ENCODE peak calls at places on chromosomes 4 and X, in seven cellular contexts. U, G, V, K, B, N and T are unnamed samples.

GRCh38 chr4:77035153-77035552 is 40.6 kb downstream of the CCNI start:
- DNase-seq in U (no peak), G (no peak), V (no peak), K (no peak), B (no peak), N (no peak), T (no peak)

GRCh38 chr4:62640296-62640695 is 1440.2 kb downstream of the ADGRL3 start:
- DNase-seq in U (no peak), G (no peak), V (no peak), K (no peak), B (no peak), N (no peak), T (no peak)

GRCh38 chr4:6027392-6027791 is 9.2 kb upstream of the C4orf50 start:
- DNase-seq in U (no peak), G (no peak), V (no peak), K (no peak), B (no peak), N (no peak), T (no peak)

GRCh38 chr4:47451657-47452056 is 11.8 kb downstream of the COMMD8 start:
- DNase-seq in U (no peak), G (no peak), V (no peak), K (no peak), B (no peak), N (no peak), T (no peak)

GRCh38 chr4:181475781-181476180 is 767.4 kb upstream of the TENM3 start:
- DNase-seq in U (no peak), G (no peak), V (peak), K (no peak), B (no peak), N (no peak), T (no peak)

GRCh38 chr4:108109111-108109510 is 59.6 kb downstream of the LEF1 start:
- DNase-seq in U (no peak), G (no peak), V (no peak), K (no peak), B (no peak), N (no peak), T (no peak)

GRCh38 chr4:106034751-106035150 is 139.5 kb downstream of the NPNT start:
- DNase-seq in U (no peak), G (no peak), V (no peak), K (no peak), B (no peak), N (no peak), T (no peak)

GRCh38 chrX:24733111-24733510 is 39.4 kb downstream of the POLA1 start:
- DNase-seq in U (no peak), G (no peak), V (no peak), K (no peak), B (no peak), N (no peak), T (no peak)

GRCh38 chrX:68365356-68365755 is 67.9 kb downstream of the OPHN1 start:
- DNase-seq in U (no peak), G (no peak), V (no peak), K (no peak), B (no peak), N (no peak), T (no peak)

GRCh38 chrX:75151828-75152592 is 4.1 kb downstream of the ABCB7 start:
- DNase-seq in U (no peak), G (no peak), V (no peak), K (no peak), B (no peak), N (no peak), T (no peak)

GRCh38 chr4:13642163-13642562 is 14.6 kb upstream of the BOD1L1 start:
- DNase-seq in U (no peak), G (no peak), V (no peak), K (no peak), B (no peak), N (no peak), T (no peak)

GRCh38 chr4:26717332-26717731 is 133.4 kb downstream of the TBC1D19 start:
- DNase-seq in U (peak), G (no peak), V (no peak), K (no peak), B (no peak), N (no peak), T (no peak)

GRCh38 chrX:41670108-41670507 is 18.7 kb upstream of the GPR34 start:
- DNase-seq in U (no peak), G (no peak), V (no peak), K (no peak), B (no peak), N (no peak), T (no peak)

GRCh38 chr4:127311924-127312323 is 320.8 kb upstream of the INTU start:
- DNase-seq in U (no peak), G (no peak), V (no peak), K (no peak), B (no peak), N (no peak), T (no peak)

GRCh38 chr4:71639380-71639779 is 144.5 kb downstream of the GC start:
- DNase-seq in U (no peak), G (no peak), V (no peak), K (no peak), B (no peak), N (no peak), T (no peak)

GRCh38 chrX:68941385-68941952 is 112.6 kb downstream of the EFNB1 start:
- DNase-seq in U (no peak), G (peak), V (no peak), K (no peak), B (no peak), N (no peak), T (no peak)

GRCh38 chr4:153518001-153518400 is 51.8 kb downstream of the TMEM131L start:
- DNase-seq in U (no peak), G (no peak), V (no peak), K (no peak), B (no peak), N (no peak), T (no peak)

GRCh38 chrX:15790766-15791380 is 589 bp downstream of the ZRSR2 start:
- DNase-seq in U (no peak), G (peak), V (no peak), K (peak), B (peak), N (no peak), T (no peak)

GRCh38 chrX:8820910-8821527 is 19.8 kb upstream of the FAM9A start:
- DNase-seq in U (no peak), G (no peak), V (peak), K (no peak), B (no peak), N (no peak), T (peak)

GRCh38 chr4:108559911-108560310 is 60.5 kb upstream of the RPL34 start:
- DNase-seq in U (no peak), G (no peak), V (no peak), K (no peak), B (no peak), N (no peak), T (no peak)

DNA sequence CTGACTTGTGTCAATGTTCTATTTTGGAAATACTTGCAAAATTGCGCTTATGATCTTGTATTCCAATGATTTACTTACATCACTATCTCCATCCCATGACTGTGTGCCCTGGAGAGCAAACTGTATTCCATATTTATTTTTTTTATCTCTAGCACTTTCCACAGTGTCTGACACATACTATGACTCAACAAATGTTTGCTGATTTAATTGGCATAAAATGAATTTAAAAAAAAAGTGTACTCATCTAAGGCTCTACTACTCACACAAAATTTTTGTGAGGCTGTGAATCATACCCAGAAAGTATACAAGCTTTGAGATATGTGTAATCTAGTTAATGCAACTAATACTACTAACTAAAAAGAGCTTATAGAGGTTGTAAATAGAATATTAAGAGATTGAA is 1066.7 kb upstream of the ADGRL3 start:
- DNase-seq in U (no peak), G (no peak), V (no peak), K (no peak), B (no peak), N (no peak), T (no peak)
- TF ChIP-seq JUND in U (no peak), G (no peak), V (no peak), K (no peak), B (no peak), N (no peak), T (no peak)

GRCh38 chrX:105646592-105647372 is 175.6 kb upstream of the NRK start:
- DNase-seq in U (no peak), G (no peak), V (no peak), K (no peak), B (no peak), N (no peak), T (no peak)
- TF ChIP-seq JUND in U (no peak), G (no peak), V (no peak), K (no peak), B (no peak), N (no peak), T (no peak)

DNA sequence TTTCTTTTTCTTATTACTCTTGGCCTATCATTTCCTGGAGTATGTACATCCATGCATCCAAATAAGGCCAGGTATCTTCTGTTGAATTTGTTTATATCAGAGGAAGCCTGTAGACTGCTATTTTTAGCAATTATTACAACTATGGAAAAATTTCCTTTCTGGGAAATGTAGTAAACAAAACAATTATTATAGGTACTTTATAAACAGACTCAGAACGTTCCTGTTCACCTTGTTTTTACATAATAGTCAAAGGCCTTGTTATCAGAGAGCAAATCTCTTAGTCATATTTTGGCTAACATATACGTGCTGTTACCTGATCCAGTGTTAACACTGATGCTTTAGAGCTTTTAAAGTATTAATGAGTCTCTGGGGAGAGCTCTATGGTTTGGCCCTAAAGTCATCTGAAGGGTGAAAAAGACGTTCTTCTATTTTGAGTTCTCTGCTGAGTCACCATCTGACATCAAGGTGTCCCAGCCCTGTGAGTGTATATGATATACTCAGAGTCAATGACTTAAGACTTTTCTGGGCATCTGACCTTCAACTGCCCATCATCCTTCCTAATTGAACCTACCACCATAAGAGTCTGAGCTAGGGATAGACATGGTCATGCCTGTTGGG is 7.3 kb downstream of the SPARCL1 start:
- DNase-seq in U (peak), G (peak), V (no peak), K (no peak), B (no peak), N (no peak), T (no peak)
- TF ChIP-seq JUND in U (peak), G (peak), V (no peak), K (no peak), B (no peak), N (no peak), T (no peak)

GRCh38 chrX:66632986-66633385 is 5.9 kb downstream of the EDA2R start:
- DNase-seq in U (no peak), G (no peak), V (no peak), K (no peak), B (no peak), N (no peak), T (no peak)

GRCh38 chrX:66634272-66634671 is 4.6 kb downstream of the EDA2R start:
- DNase-seq in U (no peak), G (no peak), V (no peak), K (no peak), B (no peak), N (no peak), T (no peak)

GRCh38 chrX:66632473-66632872 is 6.4 kb downstream of the EDA2R start:
- DNase-seq in U (no peak), G (no peak), V (no peak), K (no peak), B (no peak), N (no peak), T (no peak)

GRCh38 chrX:66633541-66633940 is 5.3 kb downstream of the EDA2R start:
- DNase-seq in U (no peak), G (no peak), V (no peak), K (no peak), B (no peak), N (no peak), T (no peak)

GRCh38 chrX:66635360-66635759 is 3.5 kb downstream of the EDA2R start:
- DNase-seq in U (no peak), G (no peak), V (no peak), K (no peak), B (no peak), N (no peak), T (no peak)
- TF ChIP-seq JUND in U (no peak), G (no peak), V (no peak), K (peak), B (no peak), N (no peak), T (no peak)

GRCh38 chr4:51868449-51868847 is 25.5 kb downstream of the DCUN1D4 start:
- DNase-seq in U (no peak), G (no peak), V (no peak), K (no peak), B (no peak), N (no peak), T (no peak)
- TF ChIP-seq JUND in U (no peak), G (no peak), V (no peak), K (no peak), B (no peak), N (no peak), T (no peak)

DNA sequence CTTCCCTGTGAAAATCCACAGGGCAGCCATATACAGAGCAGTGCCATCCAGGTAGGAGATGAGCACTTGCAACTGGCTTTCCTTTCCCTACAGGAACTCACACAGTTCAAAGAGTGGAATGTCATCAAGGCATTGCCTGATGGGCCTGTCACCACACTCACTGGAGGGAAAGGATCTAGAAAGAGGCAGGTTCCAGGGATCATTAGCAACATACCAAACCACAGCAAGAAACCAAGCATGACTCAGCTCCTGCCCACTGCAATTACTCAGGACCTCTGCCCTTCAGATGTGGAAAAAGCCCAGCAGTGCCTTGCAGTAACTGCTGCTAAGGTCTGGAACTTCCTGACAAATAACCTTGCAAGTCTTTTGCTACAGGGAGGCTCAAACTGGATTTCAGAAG is 101.2 kb downstream of the ZNF674 start:
- DNase-seq in U (peak), G (peak), V (no peak), K (no peak), B (no peak), N (peak), T (no peak)
- TF ChIP-seq JUND in U (peak), G (no peak), V (no peak), K (peak), B (no peak), N (no peak), T (no peak)

GRCh38 chr4:118745357-118745756 is 60.2 kb downstream of the METTL14 start:
- DNase-seq in U (no peak), G (no peak), V (no peak), K (no peak), B (no peak), N (no peak), T (no peak)
- TF ChIP-seq JUND in U (no peak), G (no peak), V (no peak), K (no peak), B (no peak), N (no peak), T (no peak)

GRCh38 chr4:101283436-101283835 is 63.9 kb downstream of the PPP3CA start:
- DNase-seq in U (no peak), G (no peak), V (no peak), K (no peak), B (no peak), N (no peak), T (no peak)

GRCh38 chr4:101280866-101281600 is 66.3 kb downstream of the PPP3CA start:
- DNase-seq in U (no peak), G (no peak), V (no peak), K (no peak), B (no peak), N (no peak), T (no peak)

GRCh38 chr4:101284546-101284945 is 62.8 kb downstream of the PPP3CA start:
- DNase-seq in U (no peak), G (no peak), V (no peak), K (no peak), B (no peak), N (no peak), T (no peak)

GRCh38 chr4:101279377-101279871 is 67.9 kb downstream of the PPP3CA start:
- DNase-seq in U (no peak), G (no peak), V (no peak), K (peak), B (no peak), N (no peak), T (no peak)

GRCh38 chr4:101282076-101282844 is 65.1 kb downstream of the PPP3CA start:
- DNase-seq in U (no peak), G (no peak), V (no peak), K (no peak), B (no peak), N (no peak), T (no peak)
- TF ChIP-seq JUND in U (no peak), G (no peak), V (no peak), K (no peak), B (no peak), N (no peak), T (no peak)

GRCh38 chrX:150361777-150362351 is 1.3 kb upstream of the MAMLD1 start:
- DNase-seq in U (no peak), G (no peak), V (peak), K (peak), B (no peak), N (no peak), T (no peak)
- TF ChIP-seq JUND in U (no peak), G (no peak), V (no peak), K (no peak), B (no peak), N (no peak), T (no peak)